ENCODE peak calls at places on chromosomes 4 and X, in eight cellular contexts. T is posterior vena cava, K is Caki2, Y is amygdala, E is right cardiac atrium, G is EH, J is GM23248, U is T-cell. W is an unnamed sample.

GRCh38 chrX:71550578-71550977 is 17.7 kb downstream of the OGT start:
- DNase-seq in T (no peak), K (no peak), Y (no peak), E (no peak), G (no peak), J (no peak), U (no peak), W (no peak)

GRCh38 chr4:106875340-106875739 is 160.8 kb downstream of the DKK2 start:
- DNase-seq in T (no peak), K (no peak), Y (no peak), E (no peak), G (no peak), J (no peak), U (no peak), W (no peak)

GRCh38 chrX:147853701-147854100 is 58.0 kb upstream of the FMR1 start:
- DNase-seq in T (no peak), K (no peak), Y (no peak), E (no peak), G (no peak), J (no peak), U (no peak), W (no peak)

GRCh38 chrX:81301877-81302276 is 100.0 kb downstream of the SH3BGRL start:
- DNase-seq in T (no peak), K (no peak), Y (no peak), E (no peak), G (no peak), J (no peak), U (no peak), W (no peak)

GRCh38 chrX:826448-826847 is 195.9 kb downstream of the SHOX start:
- DNase-seq in T (no peak), K (no peak), Y (no peak), E (no peak), G (peak), J (peak), U (no peak), W (no peak)

GRCh38 chr4:105283501-105283900 is 136.8 kb downstream of the TET2 start:
- DNase-seq in T (no peak), K (no peak), Y (no peak), E (no peak), G (peak), J (peak), U (no peak), W (no peak)

GRCh38 chr4:108622022-108622421 is 1.6 kb downstream of the RPL34 start:
- DNase-seq in T (no peak), K (no peak), Y (no peak), E (no peak), G (no peak), J (no peak), U (no peak), W (no peak)

GRCh38 chrX:8067754-8068469 is 103.2 kb downstream of the VCX2 start:
- DNase-seq in T (no peak), K (no peak), Y (no peak), E (no peak), G (no peak), J (no peak), U (no peak), W (peak)

GRCh38 chrX:97200454-97200853 is 316.7 kb downstream of the RPA4 start:
- DNase-seq in T (no peak), K (no peak), Y (no peak), E (no peak), G (no peak), J (no peak), U (no peak), W (no peak)

GRCh38 chr4:162523171-162523570 is 359.4 kb upstream of the FSTL5 start:
- DNase-seq in T (no peak), K (peak), Y (no peak), E (no peak), G (no peak), J (no peak), U (no peak), W (no peak)

W was measured in HTR-8/SVneo.